ENCODE peak calls at places on chromosomes 13 and 19, in five cellular contexts. One of them, this sample, is unnamed.

GRCh38 chr13:112825875-112826274 is 136.0 kb downstream of the ATP11A start:
- DNase-seq in lower lobe of right lung: no peak
- DNase-seq in fibroblast of pulmonary artery: no peak
- DNase-seq in fibroblast of the aortic adventitia: no peak
- DNase-seq in AG09309: no peak
- DNase-seq in this sample: no peak

GRCh38 chr19:13909430-13909829 is 3.4 kb downstream of the CC2D1A start:
- DNase-seq in lower lobe of right lung: no peak
- DNase-seq in fibroblast of pulmonary artery: no peak
- DNase-seq in fibroblast of the aortic adventitia: no peak
- DNase-seq in AG09309: no peak
- DNase-seq in this sample: no peak

GRCh38 chr19:10766049-10766623 is 48.3 kb downstream of the DNM2 start:
- DNase-seq in lower lobe of right lung: peak
- DNase-seq in fibroblast of pulmonary artery: no peak
- DNase-seq in fibroblast of the aortic adventitia: no peak
- DNase-seq in AG09309: no peak
- DNase-seq in this sample: no peak

GRCh38 chr13:40664100-40665060 is 2.1 kb downstream of the FOXO1 start:
- DNase-seq in lower lobe of right lung: peak
- DNase-seq in fibroblast of pulmonary artery: peak
- DNase-seq in fibroblast of the aortic adventitia: peak
- DNase-seq in AG09309: no peak
- DNase-seq in this sample: peak

GRCh38 chr13:34863360-34864135 is 78.5 kb upstream of the NBEA start:
- DNase-seq in lower lobe of right lung: no peak
- DNase-seq in fibroblast of pulmonary artery: peak
- DNase-seq in fibroblast of the aortic adventitia: peak
- DNase-seq in AG09309: peak
- DNase-seq in this sample: peak

GRCh38 chr13:46168341-46168740 is 13.6 kb downstream of the LCP1 start:
- DNase-seq in lower lobe of right lung: peak
- DNase-seq in fibroblast of pulmonary artery: peak
- DNase-seq in fibroblast of the aortic adventitia: no peak
- DNase-seq in AG09309: no peak
- DNase-seq in this sample: peak

GRCh38 chr13:82407321-82407720 is 1475.0 kb downstream of the SLITRK1 start:
- DNase-seq in lower lobe of right lung: no peak
- DNase-seq in fibroblast of pulmonary artery: no peak
- DNase-seq in fibroblast of the aortic adventitia: no peak
- DNase-seq in AG09309: no peak
- DNase-seq in this sample: no peak

GRCh38 chr19:18408053-18408476 is 10.6 kb upstream of the LRRC25 start:
- DNase-seq in lower lobe of right lung: peak
- DNase-seq in fibroblast of pulmonary artery: no peak
- DNase-seq in fibroblast of the aortic adventitia: no peak
- DNase-seq in AG09309: no peak
- DNase-seq in this sample: no peak

GRCh38 chr13:51958217-51958547 is 53.1 kb downstream of the ATP7B start:
- DNase-seq in lower lobe of right lung: no peak
- DNase-seq in fibroblast of pulmonary artery: no peak
- DNase-seq in fibroblast of the aortic adventitia: no peak
- DNase-seq in AG09309: no peak
- DNase-seq in this sample: no peak

GRCh38 chr19:14166448-14166847 is 30.1 kb upstream of the ASF1B start:
- DNase-seq in lower lobe of right lung: no peak
- DNase-seq in fibroblast of pulmonary artery: no peak
- DNase-seq in fibroblast of the aortic adventitia: no peak
- DNase-seq in AG09309: no peak
- DNase-seq in this sample: no peak

GRCh38 chr13:109671919-109672318 is 114.5 kb downstream of the IRS2 start:
- DNase-seq in lower lobe of right lung: no peak
- DNase-seq in fibroblast of pulmonary artery: no peak
- DNase-seq in fibroblast of the aortic adventitia: no peak
- DNase-seq in AG09309: no peak
- DNase-seq in this sample: no peak

GRCh38 chr19:16836115-16836905 is 7.1 kb downstream of the SIN3B start:
- DNase-seq in lower lobe of right lung: peak
- DNase-seq in fibroblast of pulmonary artery: no peak
- DNase-seq in fibroblast of the aortic adventitia: peak
- DNase-seq in AG09309: no peak
- DNase-seq in this sample: peak

GRCh38 chr19:9917322-9917721 is 19.0 kb downstream of the OLFM2 start:
- DNase-seq in lower lobe of right lung: no peak
- DNase-seq in fibroblast of pulmonary artery: peak
- DNase-seq in fibroblast of the aortic adventitia: peak
- DNase-seq in AG09309: no peak
- DNase-seq in this sample: peak

GRCh38 chr13:27404680-27405079 is 19.7 kb upstream of the GTF3A start:
- DNase-seq in lower lobe of right lung: no peak
- DNase-seq in fibroblast of pulmonary artery: no peak
- DNase-seq in fibroblast of the aortic adventitia: no peak
- DNase-seq in AG09309: no peak
- DNase-seq in this sample: no peak

GRCh38 chr13:44758595-44759221 is 182.6 kb upstream of the TSC22D1 start:
- DNase-seq in lower lobe of right lung: no peak
- DNase-seq in fibroblast of pulmonary artery: peak
- DNase-seq in fibroblast of the aortic adventitia: peak
- DNase-seq in AG09309: peak
- DNase-seq in this sample: peak

GRCh38 chr19:34145741-34146202 is 26.5 kb upstream of the LSM14A start:
- DNase-seq in lower lobe of right lung: no peak
- DNase-seq in fibroblast of pulmonary artery: peak
- DNase-seq in fibroblast of the aortic adventitia: peak
- DNase-seq in AG09309: peak
- DNase-seq in this sample: peak

GRCh38 chr13:53201454-53202225 is 173.0 kb downstream of the OLFM4 start:
- DNase-seq in lower lobe of right lung: peak
- DNase-seq in fibroblast of pulmonary artery: no peak
- DNase-seq in fibroblast of the aortic adventitia: no peak
- DNase-seq in AG09309: no peak
- DNase-seq in this sample: no peak

GRCh38 chr19:5955638-5955935 is 22.4 kb downstream of the RANBP3 start:
- DNase-seq in lower lobe of right lung: no peak
- DNase-seq in fibroblast of pulmonary artery: no peak
- DNase-seq in fibroblast of the aortic adventitia: peak
- DNase-seq in AG09309: peak
- DNase-seq in this sample: peak

GRCh38 chr19:18948075-18948975 is 7.3 kb upstream of the HOMER3 start:
- DNase-seq in lower lobe of right lung: no peak
- DNase-seq in fibroblast of pulmonary artery: no peak
- DNase-seq in fibroblast of the aortic adventitia: no peak
- DNase-seq in AG09309: no peak
- DNase-seq in this sample: no peak

GRCh38 chr19:55024111-55024510 is 14.0 kb downstream of the GP6 start:
- DNase-seq in lower lobe of right lung: no peak
- DNase-seq in fibroblast of pulmonary artery: no peak
- DNase-seq in fibroblast of the aortic adventitia: no peak
- DNase-seq in AG09309: no peak
- DNase-seq in this sample: no peak

GRCh38 chr13:112814905-112815585 is 125.2 kb downstream of the ATP11A start:
- DNase-seq in lower lobe of right lung: peak
- DNase-seq in fibroblast of pulmonary artery: peak
- DNase-seq in fibroblast of the aortic adventitia: peak
- DNase-seq in AG09309: no peak
- DNase-seq in this sample: no peak

GRCh38 chr13:100534147-100534818 is 54.3 kb downstream of the GGACT start:
- DNase-seq in lower lobe of right lung: no peak
- DNase-seq in fibroblast of pulmonary artery: no peak
- DNase-seq in fibroblast of the aortic adventitia: no peak
- DNase-seq in AG09309: no peak
- DNase-seq in this sample: no peak

GRCh38 chr19:2617393-2618165 is 84.9 kb downstream of the GNG7 start:
- DNase-seq in lower lobe of right lung: peak
- DNase-seq in fibroblast of pulmonary artery: no peak
- DNase-seq in fibroblast of the aortic adventitia: no peak
- DNase-seq in AG09309: no peak
- DNase-seq in this sample: no peak

GRCh38 chr13:113209880-113210421 is 538 bp downstream of the CUL4A start:
- DNase-seq in lower lobe of right lung: peak
- DNase-seq in fibroblast of pulmonary artery: peak
- DNase-seq in fibroblast of the aortic adventitia: peak
- DNase-seq in AG09309: no peak
- DNase-seq in this sample: peak

GRCh38 chr13:25902946-25903345 is 148.9 kb downstream of the SHISA2 start:
- DNase-seq in lower lobe of right lung: no peak
- DNase-seq in fibroblast of pulmonary artery: no peak
- DNase-seq in fibroblast of the aortic adventitia: no peak
- DNase-seq in AG09309: no peak
- DNase-seq in this sample: no peak

GRCh38 chr19:20482721-20483120 is 82.9 kb downstream of the ZNF737 start:
- DNase-seq in lower lobe of right lung: peak
- DNase-seq in fibroblast of pulmonary artery: no peak
- DNase-seq in fibroblast of the aortic adventitia: no peak
- DNase-seq in AG09309: no peak
- DNase-seq in this sample: no peak

GRCh38 chr19:7689165-7689564 is 8.5 kb downstream of the TRAPPC5 start:
- DNase-seq in lower lobe of right lung: no peak
- DNase-seq in fibroblast of pulmonary artery: no peak
- DNase-seq in fibroblast of the aortic adventitia: no peak
- DNase-seq in AG09309: no peak
- DNase-seq in this sample: no peak

GRCh38 chr19:16022251-16022650 is 54.0 kb upstream of the TPM4 start:
- DNase-seq in lower lobe of right lung: no peak
- DNase-seq in fibroblast of pulmonary artery: no peak
- DNase-seq in fibroblast of the aortic adventitia: no peak
- DNase-seq in AG09309: no peak
- DNase-seq in this sample: no peak

GRCh38 chr13:20492641-20493040 is 33.0 kb downstream of the CRYL1 start:
- DNase-seq in lower lobe of right lung: no peak
- DNase-seq in fibroblast of pulmonary artery: peak
- DNase-seq in fibroblast of the aortic adventitia: peak
- DNase-seq in AG09309: no peak
- DNase-seq in this sample: peak
- TF ChIP-seq CTCF in lower lobe of right lung: peak
- TF ChIP-seq CTCF in fibroblast of pulmonary artery: peak
- TF ChIP-seq CTCF in fibroblast of the aortic adventitia: peak
- TF ChIP-seq CTCF in AG09309: peak
- TF ChIP-seq CTCF in this sample: peak

DNA sequence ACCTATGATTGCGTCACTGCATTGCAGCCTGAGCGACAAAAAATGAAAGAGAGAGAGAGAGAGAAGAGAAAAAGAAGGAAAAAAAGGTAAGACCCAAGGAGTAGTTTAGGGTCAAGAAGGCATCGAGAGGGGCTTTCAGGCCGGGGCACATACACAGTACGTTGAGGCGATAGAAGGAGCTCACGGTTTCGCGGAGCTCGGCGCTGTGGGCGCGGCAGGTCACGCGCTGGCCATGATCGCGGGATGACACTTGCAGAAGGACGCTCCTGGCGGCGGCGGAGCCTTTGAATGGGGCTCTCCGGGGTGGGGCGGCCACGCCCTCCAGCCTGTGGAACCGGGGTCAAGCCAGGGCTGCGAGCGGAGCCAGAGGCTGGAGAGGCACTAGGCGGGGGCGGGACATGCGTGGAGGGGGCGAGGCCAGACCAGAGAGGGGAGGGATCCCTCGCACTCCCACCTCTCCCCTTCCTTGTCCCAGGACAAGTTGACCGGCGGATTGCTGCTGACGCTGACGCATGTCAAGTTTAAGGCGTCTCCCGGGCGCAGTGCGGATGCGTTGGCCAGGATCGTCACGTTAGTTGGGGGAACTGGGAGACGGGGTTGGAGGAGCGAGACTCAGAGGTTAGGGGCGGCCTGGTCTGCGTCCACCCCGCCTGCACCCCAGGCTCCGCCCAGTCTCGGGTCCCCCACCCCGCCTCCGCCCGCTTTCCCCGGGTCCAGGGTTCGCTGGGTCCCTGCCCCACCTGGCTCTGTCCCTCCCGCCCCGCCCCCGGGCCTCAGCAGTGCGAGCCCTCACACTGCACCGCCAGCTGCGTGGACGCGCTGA is 6.9 kb downstream of the NPHS1 start:
- DNase-seq in lower lobe of right lung: no peak
- DNase-seq in fibroblast of pulmonary artery: no peak
- DNase-seq in fibroblast of the aortic adventitia: no peak
- DNase-seq in AG09309: no peak
- DNase-seq in this sample: no peak
- H3K4me3 ChIP-seq in lower lobe of right lung: peak
- H3K4me3 ChIP-seq in fibroblast of pulmonary artery: no peak
- H3K4me3 ChIP-seq in fibroblast of the aortic adventitia: no peak
- H3K4me3 ChIP-seq in AG09309: no peak
- H3K4me3 ChIP-seq in this sample: peak

GRCh38 chr19:51296331-51297093 is 14.9 kb upstream of the IGLON5 start:
- DNase-seq in lower lobe of right lung: no peak
- DNase-seq in fibroblast of pulmonary artery: no peak
- DNase-seq in fibroblast of the aortic adventitia: no peak
- DNase-seq in AG09309: no peak
- DNase-seq in this sample: no peak
- TF ChIP-seq CTCF in lower lobe of right lung: no peak
- TF ChIP-seq CTCF in fibroblast of pulmonary artery: no peak
- TF ChIP-seq CTCF in fibroblast of the aortic adventitia: no peak
- TF ChIP-seq CTCF in AG09309: no peak
- TF ChIP-seq CTCF in this sample: no peak

GRCh38 chr19:35154535-35155406 is at the start of gene FXYD5:
- DNase-seq in lower lobe of right lung: peak
- DNase-seq in fibroblast of pulmonary artery: peak
- DNase-seq in fibroblast of the aortic adventitia: peak
- DNase-seq in AG09309: peak
- DNase-seq in this sample: peak

GRCh38 chr19:35155441-35155840 is 906 bp downstream of the FXYD5 start:
- DNase-seq in lower lobe of right lung: no peak
- DNase-seq in fibroblast of pulmonary artery: no peak
- DNase-seq in fibroblast of the aortic adventitia: no peak
- DNase-seq in AG09309: no peak
- DNase-seq in this sample: no peak

GRCh38 chr19:35156673-35157014 is 2.1 kb downstream of the FXYD5 start:
- DNase-seq in lower lobe of right lung: no peak
- DNase-seq in fibroblast of pulmonary artery: no peak
- DNase-seq in fibroblast of the aortic adventitia: no peak
- DNase-seq in AG09309: no peak
- DNase-seq in this sample: no peak

GRCh38 chr19:35157431-35157830 is 2.9 kb downstream of the FXYD5 start:
- DNase-seq in lower lobe of right lung: no peak
- DNase-seq in fibroblast of pulmonary artery: no peak
- DNase-seq in fibroblast of the aortic adventitia: no peak
- DNase-seq in AG09309: no peak
- DNase-seq in this sample: no peak

DNA sequence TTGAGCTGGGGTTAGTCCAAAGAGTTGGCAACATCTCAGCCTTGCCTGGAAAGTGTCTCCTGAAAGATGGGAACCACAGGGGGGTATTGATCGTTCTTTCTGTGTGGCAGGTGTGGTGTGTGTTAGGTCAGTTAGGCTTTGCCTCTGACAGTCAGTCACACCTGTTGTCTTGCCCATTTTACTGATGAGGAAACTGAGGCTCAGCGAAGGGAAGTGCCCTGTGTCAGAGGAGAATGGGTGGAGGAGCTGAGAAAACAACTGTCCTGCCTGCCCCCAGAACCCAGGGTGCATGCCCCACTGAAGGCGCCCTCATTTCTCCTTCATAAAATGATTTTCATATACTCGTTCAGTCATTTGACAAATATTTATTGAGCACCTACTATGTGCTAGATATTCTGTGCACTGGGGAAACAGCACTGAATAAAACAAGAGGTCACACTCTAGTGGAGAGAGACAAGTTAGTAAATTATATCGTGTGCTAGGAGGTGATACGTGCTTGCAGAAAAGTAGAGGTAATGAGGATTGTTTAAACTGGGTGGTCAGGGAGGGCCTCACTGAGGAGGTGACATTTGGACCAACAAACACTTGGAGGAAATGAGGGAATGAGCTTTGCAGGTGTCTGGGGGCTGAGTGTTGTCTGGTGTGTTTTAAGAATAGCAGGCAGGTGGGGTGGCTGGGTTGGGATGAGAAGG is 1.6 kb downstream of the FXYD5 start:
- DNase-seq in lower lobe of right lung: no peak
- DNase-seq in fibroblast of pulmonary artery: no peak
- DNase-seq in fibroblast of the aortic adventitia: no peak
- DNase-seq in AG09309: no peak
- DNase-seq in this sample: no peak
- H3K4me3 ChIP-seq in lower lobe of right lung: peak
- H3K4me3 ChIP-seq in fibroblast of pulmonary artery: peak
- H3K4me3 ChIP-seq in fibroblast of the aortic adventitia: peak
- H3K4me3 ChIP-seq in AG09309: peak
- H3K4me3 ChIP-seq in this sample: peak

This sample was measured in fibroblast of villous mesenchyme.